ENCODE peak calls at places on chromosomes 3 and 15, in eight cellular contexts. F, U, N, E, I, H, O and M are unnamed samples. For H3K4me1, the result is how much of the 10 kb centered on the place peaks cover.

GRCh38 chr3:19229086-19229485 is 80.8 kb downstream of the KCNH8 start:
- DNase-seq in F (no peak), E (no peak), N (no peak), O (peak), I (no peak), H (no peak), U (no peak), M (no peak)

GRCh38 chr3:194270627-194271458 is 80.3 kb downstream of the CPN2 start:
- DNase-seq in E (no peak), N (no peak), O (no peak), F (peak), H (peak), U (peak), I (no peak), M (peak)

GRCh38 chr3:150433347-150433746 is 25.2 kb downstream of the TSC22D2 start:
- DNase-seq in I (no peak), H (no peak), F (no peak), O (no peak), N (no peak), U (no peak), E (no peak), M (no peak)

GRCh38 chr15:95284933-95285401 is 1045.5 kb upstream of the NR2F2 start:
- DNase-seq in U (no peak), I (no peak), H (no peak), E (peak), N (no peak), O (no peak), F (no peak), M (no peak)

GRCh38 chr3:57382933-57383332 is 90.4 kb upstream of the ASB14 start:
- DNase-seq in I (no peak), F (no peak), H (no peak), E (no peak), O (no peak), N (no peak), U (no peak), M (no peak)

GRCh38 chr15:35932541-35932940 is 386.6 kb upstream of the DPH6 start:
- DNase-seq in E (no peak), H (no peak), F (no peak), U (no peak), O (no peak), N (no peak), I (no peak), M (no peak)

GRCh38 chr3:29940759-29941319 is 660.0 kb downstream of the RBMS3 start:
- DNase-seq in O (no peak), E (no peak), H (no peak), I (no peak), F (no peak), N (no peak), U (no peak), M (no peak)

GRCh38 chr15:31358163-31358562 is 31.5 kb downstream of the KLF13 start:
- DNase-seq in N (no peak), H (no peak), I (no peak), U (no peak), F (no peak), O (no peak), E (no peak), M (no peak)

GRCh38 chr15:77819841-77820728 is 187.4 kb upstream of the LINGO1 start:
- DNase-seq in N (peak), H (no peak), F (peak), I (no peak), E (peak), U (no peak), O (peak), M (no peak)

GRCh38 chr3:44988073-44988472 is 12.0 kb downstream of the EXOSC7 start:
- DNase-seq in O (no peak), F (no peak), H (no peak), U (no peak), I (no peak), E (peak), N (no peak), M (no peak)
- H3K4me1 ChIP-seq in O (under half), F (half or more), H (under half), U (under half), I (under half), E (under half), N (under half), M (under half)

GRCh38 chr3:41893977-41894376 is 67.9 kb downstream of the ULK4 start:
- DNase-seq in F (no peak), H (no peak), O (peak), I (no peak), N (no peak), E (peak), U (no peak), M (no peak)
- H3K4me3 ChIP-seq in F (no peak), H (no peak), O (no peak), I (no peak), N (no peak), E (no peak), U (no peak), M (no peak)

GRCh38 chr3:133697960-133698359 is 36.2 kb upstream of the TOPBP1 start:
- DNase-seq in E (no peak), N (no peak), H (no peak), F (no peak), O (no peak), U (no peak), I (no peak), M (no peak)

GRCh38 chr3:133699467-133699866 is 37.7 kb upstream of the TOPBP1 start:
- DNase-seq in H (no peak), O (no peak), E (no peak), F (no peak), I (no peak), N (no peak), U (no peak), M (no peak)

GRCh38 chr3:133701435-133702358 is 40.0 kb upstream of the TOPBP1 start:
- DNase-seq in I (no peak), N (no peak), F (no peak), U (no peak), H (no peak), O (no peak), E (no peak), M (no peak)

GRCh38 chr3:133699903-133700302 is 38.2 kb upstream of the TOPBP1 start:
- DNase-seq in E (no peak), I (no peak), N (no peak), O (no peak), F (no peak), H (no peak), U (no peak), M (no peak)

DNA sequence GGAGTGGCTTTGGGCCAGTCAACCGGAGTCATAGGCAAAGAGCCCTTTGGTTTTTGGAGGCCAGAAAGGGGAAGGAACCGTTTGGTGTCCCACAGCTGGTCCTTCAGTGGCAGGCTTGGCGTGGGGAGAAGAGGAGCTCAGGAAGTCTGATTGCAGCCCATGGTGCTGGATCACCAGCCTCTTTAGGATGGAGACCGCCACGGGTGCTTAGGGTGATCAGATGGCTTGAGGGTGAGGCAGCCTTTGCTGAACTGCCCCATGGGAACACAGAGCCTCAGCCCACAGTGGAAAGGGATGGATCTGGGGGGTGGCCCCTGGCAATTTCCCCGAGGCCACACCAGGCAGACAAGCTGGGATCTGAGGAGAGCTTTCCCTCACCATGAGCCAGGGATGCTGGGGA is 38.6 kb upstream of the TOPBP1 start:
- DNase-seq in I (no peak), N (no peak), H (no peak), O (no peak), E (no peak), U (no peak), F (no peak), M (no peak)
- H3K27ac ChIP-seq in I (no peak), N (no peak), H (no peak), O (no peak), E (no peak), U (no peak), F (no peak), M (no peak)

GRCh38 chr15:40461958-40462357 is 8.8 kb upstream of the CHST14 start:
- DNase-seq in U (no peak), H (no peak), F (no peak), E (no peak), N (no peak), I (no peak), O (no peak), M (no peak)
- H3K4me1 ChIP-seq in U (under half), H (under half), F (under half), E (under half), N (under half), I (under half), O (under half), M (under half)

GRCh38 chr15:62163397-62163796 is 1.7 kb downstream of the C2CD4B start:
- DNase-seq in O (no peak), N (no peak), U (no peak), F (no peak), I (no peak), E (no peak), H (no peak), M (no peak)
- H3K4me3 ChIP-seq in O (peak), N (peak), U (peak), F (no peak), I (no peak), E (peak), H (peak), M (peak)

DNA sequence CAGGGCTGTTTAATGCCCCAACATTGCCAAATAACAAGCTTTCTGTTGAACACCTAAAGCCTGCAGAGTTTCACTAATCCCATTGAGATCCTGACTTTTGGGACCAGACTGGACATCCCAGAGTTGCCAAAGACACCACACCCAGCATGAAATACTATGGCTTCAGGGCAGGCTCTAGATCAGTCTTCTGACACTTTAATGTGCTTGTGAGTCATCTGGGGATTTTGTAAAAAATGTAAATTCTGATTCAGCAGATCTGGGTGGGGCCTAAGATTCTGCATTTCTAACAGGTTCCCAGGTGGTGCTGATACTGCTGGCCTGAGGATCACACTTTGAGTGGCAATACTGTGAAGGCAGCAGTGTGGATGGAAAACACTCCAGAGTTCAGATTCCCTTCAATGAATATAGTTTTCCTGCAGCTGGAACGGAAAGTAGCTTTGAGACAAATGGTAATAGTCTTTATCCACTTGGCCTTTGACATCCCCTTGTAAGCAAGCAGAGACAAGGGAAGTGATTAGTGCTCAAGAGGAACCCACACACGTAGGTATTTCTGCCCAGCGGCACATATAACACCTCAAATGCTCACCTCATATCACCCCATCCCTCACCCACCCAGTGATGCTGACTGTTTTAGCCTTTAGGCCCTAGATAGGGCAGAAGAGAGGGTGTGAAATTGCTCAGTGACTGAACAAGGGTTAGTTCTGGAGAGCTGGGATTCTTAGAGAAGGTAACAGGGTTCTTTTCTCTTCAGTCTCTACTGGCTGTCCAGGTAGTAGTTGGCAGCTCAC is 51.4 kb upstream of the GSK3B start:
- DNase-seq in U (no peak), F (no peak), O (peak), E (no peak), H (no peak), N (no peak), I (no peak), M (no peak)
- H3K27ac ChIP-seq in U (no peak), F (no peak), O (peak), E (no peak), H (no peak), N (no peak), I (no peak), M (no peak)

DNA sequence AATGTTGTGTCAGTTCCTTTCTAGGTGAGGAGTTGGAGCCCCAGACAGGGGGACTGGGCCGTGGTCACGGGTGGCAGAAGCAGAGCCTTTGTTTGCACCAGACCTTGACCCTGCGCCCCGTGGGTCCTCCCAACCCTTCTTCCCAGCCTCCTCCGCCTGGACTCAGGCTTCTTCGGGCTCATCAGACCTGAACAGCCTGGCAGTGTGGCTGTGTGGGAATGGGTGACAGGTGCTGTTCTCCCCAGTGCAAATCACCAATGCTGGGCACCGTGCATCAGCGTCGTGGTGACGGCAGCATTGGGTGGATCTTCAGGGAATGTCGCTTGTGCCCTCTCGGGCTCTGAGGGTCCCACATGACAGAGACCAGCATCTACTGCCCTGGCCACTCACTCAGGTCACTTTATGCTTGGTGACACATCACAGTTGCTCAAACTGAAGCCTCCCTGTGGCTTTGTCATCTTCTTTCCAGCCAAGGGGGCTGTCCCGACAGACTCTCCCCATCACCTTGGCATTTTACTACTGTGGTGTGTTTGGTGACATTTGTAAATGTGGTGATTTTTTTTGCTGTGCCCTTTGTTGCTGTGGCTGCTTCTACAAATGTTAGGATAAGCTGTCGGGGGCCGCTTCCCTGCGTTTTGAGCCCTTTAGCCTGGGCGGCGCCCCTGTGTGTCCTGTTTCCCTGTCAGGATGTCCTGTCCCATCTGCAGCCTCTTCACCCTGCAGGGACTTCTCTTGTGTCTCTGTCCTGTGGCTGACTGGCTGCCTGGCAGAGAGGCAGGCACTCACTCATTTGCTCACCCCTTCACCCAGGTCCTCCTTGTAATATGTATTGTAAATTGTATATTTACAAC is 14.5 kb downstream of the APBA2 start:
- DNase-seq in H (peak), I (no peak), F (peak), E (no peak), O (no peak), U (no peak), N (no peak), M (no peak)
- H3K4me1 ChIP-seq in H (under half), I (under half), F (under half), E (under half), O (under half), U (under half), N (under half), M (under half)

DNA sequence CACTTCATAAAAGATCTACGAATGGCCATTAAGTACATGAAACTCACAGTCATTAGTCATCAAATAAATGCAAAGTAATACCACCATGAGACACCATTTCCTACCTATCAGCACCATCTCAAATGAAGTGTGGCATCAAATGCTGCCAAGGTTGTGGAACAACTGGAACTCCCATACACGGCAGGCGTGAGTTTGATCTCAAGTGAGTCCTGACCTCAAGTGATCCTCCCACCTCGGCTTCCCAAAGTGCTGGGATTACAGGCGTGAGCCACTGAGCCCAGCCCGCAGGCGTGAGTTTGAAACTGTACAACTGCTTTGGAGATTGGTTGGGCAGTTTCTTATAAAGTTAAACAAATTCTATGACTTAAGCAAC is 28.8 kb upstream of the HDAC11 start:
- DNase-seq in I (no peak), E (no peak), U (peak), H (no peak), N (no peak), O (peak), F (peak), M (no peak)
- H3K4me3 ChIP-seq in I (peak), E (peak), U (peak), H (peak), N (peak), O (peak), F (peak), M (peak)

DNA sequence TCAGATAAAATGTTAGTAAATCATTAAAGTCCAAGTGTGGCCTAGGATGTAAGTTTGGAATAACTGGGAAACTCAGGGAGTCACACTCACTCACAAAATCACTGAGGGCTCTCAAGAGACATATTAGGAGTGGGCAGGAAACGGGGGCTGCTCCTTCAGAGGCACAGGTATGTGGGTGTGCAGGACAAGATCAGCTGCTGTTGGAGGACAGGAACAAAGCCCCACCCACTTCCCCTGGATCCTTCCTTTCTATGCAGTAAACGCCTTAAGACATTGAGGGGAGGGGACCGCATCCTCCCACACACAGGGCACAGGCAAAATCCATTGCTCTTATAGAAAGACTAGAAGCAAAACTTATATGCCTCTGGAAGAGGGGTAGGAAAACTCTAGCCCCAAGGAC is 30.2 kb downstream of the TM2D3 start:
- DNase-seq in H (no peak), O (no peak), I (no peak), F (no peak), E (no peak), N (no peak), U (no peak), M (no peak)
- H3K27ac ChIP-seq in H (no peak), O (no peak), I (no peak), F (no peak), E (no peak), N (no peak), U (no peak), M (no peak)